ENCODE peak calls at places on chromosomes 7 and 10, in ten cellular contexts. J, Q, D, E, Z, G, F, S, Y and V are unnamed samples.

GRCh38 chr7:12951397-12951801 is 264.0 kb downstream of the ARL4A start:
- DNase-seq in E (no peak), D (no peak), F (no peak), Q (no peak), Z (no peak), J (no peak), S (no peak), G (peak), Y (no peak), V (no peak)

GRCh38 chr7:52826515-52826914 is 208.9 kb upstream of the POM121L12 start:
- DNase-seq in G (no peak), D (no peak), F (no peak), E (no peak), J (no peak), Y (no peak), Q (no peak), S (no peak), Z (no peak), V (no peak)

GRCh38 chr7:92988941-92989540 is 128.7 kb downstream of the SAMD9 start:
- DNase-seq in Q (no peak), E (no peak), J (no peak), S (no peak), F (no peak), G (peak), D (no peak), Y (no peak), Z (no peak), V (no peak)

GRCh38 chr7:106010331-106010730 is 47.3 kb downstream of the CDHR3 start:
- DNase-seq in Y (no peak), F (no peak), D (no peak), E (no peak), J (no peak), Q (no peak), S (no peak), Z (no peak), G (no peak), V (no peak)

GRCh38 chr10:115956225-115957009 is 316.6 kb downstream of the GFRA1 start:
- DNase-seq in S (no peak), G (no peak), Q (no peak), F (no peak), Z (no peak), Y (no peak), E (no peak), D (no peak), J (no peak), V (no peak)

GRCh38 chr7:138077809-138078208 is 1.6 kb downstream of the AKR1D1 start:
- DNase-seq in J (no peak), Q (no peak), G (no peak), D (no peak), Z (no peak), Y (no peak), E (no peak), F (no peak), S (no peak), V (no peak)

GRCh38 chr7:26153823-26154783 is 2.1 kb downstream of the NFE2L3 start:
- DNase-seq in D (peak), Q (no peak), S (peak), J (no peak), G (no peak), E (no peak), Z (no peak), F (peak), Y (no peak), V (peak)

GRCh38 chr7:105885386-105886111 is 9.2 kb upstream of the ATXN7L1 start:
- DNase-seq in D (no peak), Q (no peak), G (no peak), F (no peak), E (peak), Z (no peak), S (no peak), Y (no peak), J (no peak), V (peak)

GRCh38 chr10:23525406-23525805 is 86.5 kb downstream of the OTUD1 start:
- DNase-seq in Z (peak), E (no peak), Q (no peak), Y (no peak), J (no peak), S (peak), F (no peak), G (no peak), D (no peak), V (no peak)

GRCh38 chr7:5776894-5777645 is 4.4 kb downstream of the RNF216 start:
- DNase-seq in E (no peak), S (no peak), F (no peak), J (no peak), D (no peak), Z (no peak), G (no peak), Y (no peak), Q (no peak), V (peak)
- TF ChIP-seq CTCF in E (no peak), S (no peak), F (no peak), J (no peak), D (no peak), Z (no peak), G (no peak), Y (no peak), Q (no peak), V (no peak)

DNA sequence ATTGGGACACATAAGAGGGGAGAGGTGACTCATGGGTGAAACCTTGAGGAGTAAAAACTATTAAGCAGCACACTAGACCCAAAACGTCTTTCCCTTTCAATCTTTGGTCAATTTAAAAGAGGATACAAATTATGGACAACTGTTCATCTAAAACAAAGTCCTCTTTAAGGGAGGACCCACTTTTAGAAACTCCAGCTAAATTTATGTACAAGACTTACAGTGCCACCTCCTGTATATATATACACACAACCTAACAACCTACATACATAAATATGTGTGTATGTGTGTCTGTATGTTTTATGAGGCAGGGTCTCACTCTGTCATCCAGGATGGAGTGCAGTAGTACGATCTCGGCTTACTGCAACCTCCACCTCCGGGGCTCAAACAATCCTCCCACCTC is 18.1 kb upstream of the ZC3HAV1 start:
- DNase-seq in E (no peak), S (no peak), Q (no peak), D (no peak), J (no peak), F (no peak), Z (no peak), G (no peak), Y (no peak), V (no peak)
- TF ChIP-seq CTCF in E (no peak), S (no peak), Q (peak), D (no peak), J (no peak), F (no peak), Z (peak), G (no peak), Y (no peak), V (no peak)

GRCh38 chr10:66537186-66537585 is 388.6 kb upstream of the LRRTM3 start:
- DNase-seq in S (no peak), D (no peak), Y (no peak), J (no peak), G (no peak), E (no peak), Z (no peak), F (no peak), Q (no peak), V (no peak)

GRCh38 chr10:66538908-66539307 is 386.9 kb upstream of the LRRTM3 start:
- DNase-seq in S (no peak), F (no peak), Y (no peak), Q (no peak), Z (no peak), G (no peak), E (no peak), J (no peak), D (no peak), V (no peak)

GRCh38 chr10:66538352-66538751 is 387.5 kb upstream of the LRRTM3 start:
- DNase-seq in Z (no peak), F (no peak), S (no peak), G (no peak), D (no peak), Y (no peak), Q (no peak), E (no peak), J (no peak), V (no peak)

GRCh38 chr10:66535418-66535817 is 390.4 kb upstream of the LRRTM3 start:
- DNase-seq in Y (no peak), Z (no peak), J (no peak), F (no peak), E (no peak), Q (no peak), S (no peak), D (no peak), G (no peak), V (no peak)
- TF ChIP-seq CTCF in Y (no peak), Z (no peak), J (no peak), F (no peak), E (no peak), Q (no peak), S (no peak), D (no peak), G (no peak), V (no peak)

DNA sequence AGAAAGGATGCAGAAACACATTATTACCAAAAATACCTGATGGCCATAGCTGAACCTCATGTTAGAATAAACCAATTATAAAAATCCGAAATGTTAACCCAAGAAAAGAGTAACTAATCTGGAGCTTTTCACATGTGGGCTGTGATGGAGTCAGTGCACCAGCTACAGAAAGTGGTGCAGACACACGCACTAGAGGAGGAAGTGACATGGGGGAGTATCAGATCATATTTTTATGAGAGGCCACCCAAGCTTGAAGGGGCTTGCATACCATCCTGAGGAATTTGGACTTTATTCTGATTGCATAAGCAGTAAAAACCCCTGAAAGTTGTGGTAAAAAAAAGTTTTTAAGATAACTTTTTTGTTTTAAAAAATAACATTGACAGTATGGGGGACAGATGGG is 1148.5 kb upstream of the CELF2 start:
- DNase-seq in F (no peak), G (no peak), S (no peak), Y (no peak), E (no peak), Z (no peak), Q (no peak), D (no peak), J (no peak), V (no peak)
- TF ChIP-seq CTCF in F (no peak), G (no peak), S (no peak), Y (no peak), E (no peak), Z (no peak), Q (no peak), D (no peak), J (no peak), V (no peak)

DNA sequence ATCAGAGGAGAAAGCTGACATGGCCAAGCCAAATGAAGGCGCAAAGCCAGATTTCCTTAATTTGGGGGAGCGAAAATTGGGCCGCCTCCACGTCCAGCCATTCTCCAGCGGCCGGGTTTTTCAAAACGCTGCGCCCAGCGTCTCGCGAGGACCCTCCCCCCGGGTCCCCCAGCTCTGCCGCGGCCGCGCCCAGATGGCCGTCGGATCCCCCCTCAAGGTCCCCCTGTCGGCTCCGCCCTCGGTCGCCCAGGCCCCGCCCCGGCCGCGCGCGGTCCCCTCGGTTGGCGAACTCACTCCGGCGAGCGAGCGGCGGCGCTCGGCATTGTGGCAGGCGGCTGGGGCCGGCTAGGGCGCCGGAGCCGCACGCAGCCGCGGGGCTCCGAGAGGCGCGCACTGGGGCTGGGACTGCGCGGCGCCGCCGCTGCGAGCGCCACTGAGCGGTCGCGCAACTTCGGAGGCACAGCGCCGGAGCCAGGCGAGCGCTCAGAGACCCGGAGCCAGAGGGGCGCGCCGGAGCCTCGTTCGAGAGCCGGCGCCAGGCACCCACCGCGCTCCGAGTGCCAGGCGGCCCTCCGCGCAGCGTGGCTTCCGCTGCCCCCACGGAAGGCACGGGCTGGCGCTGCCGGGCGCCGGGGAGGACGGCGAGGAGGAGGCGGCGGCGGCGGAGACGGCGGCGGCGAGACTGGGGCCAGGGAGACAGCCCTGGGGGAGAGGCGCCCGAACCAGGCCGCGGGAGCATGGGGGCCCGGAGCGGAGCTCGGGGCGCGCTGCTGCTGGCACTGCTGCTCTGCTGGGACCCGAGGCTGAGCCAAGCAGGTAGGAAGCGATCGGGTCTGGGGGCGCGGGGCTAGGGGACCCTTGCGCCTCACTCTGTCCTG is at the start of gene UNC5B:
- DNase-seq in S (peak), D (peak), G (no peak), E (peak), Z (peak), Y (peak), Q (peak), F (peak), J (peak), V (peak)
- TF ChIP-seq CTCF in S (no peak), D (no peak), G (no peak), E (no peak), Z (no peak), Y (peak), Q (no peak), F (peak), J (peak), V (no peak)

GRCh38 chr10:26448706-26449435 is 10.7 kb downstream of the APBB1IP start:
- DNase-seq in D (no peak), S (peak), G (no peak), Z (peak), E (no peak), Q (peak), Y (no peak), J (no peak), F (no peak), V (peak)
- TF ChIP-seq CTCF in D (no peak), S (no peak), G (no peak), Z (peak), E (no peak), Q (no peak), Y (no peak), J (no peak), F (no peak), V (no peak)

GRCh38 chr10:34960983-34961382 is 129.2 kb downstream of the CUL2 start:
- DNase-seq in Y (no peak), D (no peak), S (no peak), Q (no peak), J (peak), Z (no peak), F (no peak), G (no peak), E (peak), V (no peak)
- TF ChIP-seq CTCF in Y (no peak), D (no peak), S (peak), Q (no peak), J (peak), Z (no peak), F (no peak), G (peak), E (peak), V (no peak)

DNA sequence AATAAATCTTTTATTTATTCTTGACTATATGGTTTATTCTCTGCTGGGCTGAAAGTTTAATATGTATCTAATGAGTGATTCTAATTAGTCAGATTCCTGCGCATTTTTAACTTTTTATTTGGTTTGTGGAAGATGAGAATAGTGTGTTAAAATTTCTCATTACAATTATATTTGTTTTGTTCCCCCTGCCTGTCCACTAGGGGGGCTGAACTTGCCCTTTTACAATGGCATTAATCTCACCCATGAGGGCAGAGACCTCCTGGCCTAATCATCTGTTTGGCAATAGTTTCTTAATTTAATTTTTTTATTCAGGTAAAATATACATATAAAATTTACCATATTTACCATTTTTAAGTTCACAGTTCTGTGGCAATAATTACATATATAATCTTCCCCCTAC is 278.5 kb upstream of the NPY start:
- DNase-seq in G (no peak), D (no peak), Y (no peak), E (no peak), Q (no peak), Z (no peak), S (no peak), J (no peak), F (no peak), V (no peak)
- TF ChIP-seq CTCF in G (no peak), D (no peak), Y (peak), E (no peak), Q (no peak), Z (no peak), S (no peak), J (no peak), F (no peak), V (no peak)

GRCh38 chr10:132253092-132253687 is 54.6 kb downstream of the STK32C start:
- DNase-seq in G (no peak), F (no peak), Q (no peak), J (no peak), D (no peak), S (no peak), E (no peak), Y (no peak), Z (no peak), V (no peak)

GRCh38 chr10:132251928-132252327 is 55.8 kb downstream of the STK32C start:
- DNase-seq in Q (no peak), E (no peak), D (no peak), F (no peak), S (no peak), Y (no peak), J (no peak), Z (no peak), G (no peak), V (no peak)

GRCh38 chr10:132250456-132251223 is 57.1 kb downstream of the STK32C start:
- DNase-seq in D (no peak), G (no peak), S (no peak), F (no peak), Z (no peak), Q (no peak), Y (no peak), J (no peak), E (no peak), V (no peak)

GRCh38 chr10:132254841-132255240 is 52.9 kb downstream of the STK32C start:
- DNase-seq in Q (no peak), Z (no peak), G (no peak), Y (no peak), E (no peak), D (no peak), F (no peak), S (no peak), J (no peak), V (no peak)

GRCh38 chr10:132252412-132252811 is 55.3 kb downstream of the STK32C start:
- DNase-seq in G (no peak), J (no peak), Y (no peak), E (no peak), Z (no peak), Q (no peak), S (no peak), F (no peak), D (no peak), V (no peak)
- TF ChIP-seq CTCF in G (peak), J (no peak), Y (no peak), E (no peak), Z (no peak), Q (no peak), S (no peak), F (no peak), D (no peak), V (no peak)